ENCODE peak calls at places on chromosomes 7 and 10, in seven cellular contexts. P is GM13977, J is glutamatergic neuron, H is HT-29, I is germinal center, A is posterior cingulate gyrus, L is SJSA1. Q is an unnamed sample.

GRCh38 chr10:132329565-132330485 is 2.2 kb upstream of the LRRC27 start:
- DNase-seq in P (peak), I (peak), H (peak), A (no peak), L (peak), J (no peak), Q (no peak)

GRCh38 chr10:111989136-111990050 is 194.2 kb downstream of the GPAM start:
- DNase-seq in J (no peak), P (no peak), A (peak), H (no peak), L (no peak), I (no peak), Q (no peak)

GRCh38 chr7:16359201-16359600 is 62.1 kb downstream of the CRPPA start:
- DNase-seq in H (no peak), I (no peak), L (no peak), A (no peak), P (no peak), J (no peak), Q (no peak)

GRCh38 chr7:20199015-20199737 is 18.0 kb downstream of the MACC1 start:
- DNase-seq in L (no peak), H (peak), P (peak), I (peak), A (peak), J (no peak), Q (no peak)

GRCh38 chr7:106545275-106545674 is 115.7 kb downstream of the CCDC71L start:
- DNase-seq in L (no peak), I (no peak), J (no peak), A (no peak), P (no peak), H (no peak), Q (no peak)

GRCh38 chr7:129163875-129164544 is 19.5 kb downstream of the TSPAN33 start:
- DNase-seq in J (no peak), H (peak), L (peak), I (peak), A (no peak), P (peak), Q (no peak)

GRCh38 chr7:7642081-7642480 is 1.5 kb downstream of the UMAD1 start:
- DNase-seq in J (no peak), P (no peak), A (no peak), L (no peak), H (peak), I (no peak), Q (no peak)

GRCh38 chr10:117667831-117668230 is 125.3 kb downstream of the EMX2 start:
- DNase-seq in H (no peak), A (no peak), L (no peak), P (no peak), I (no peak), J (no peak), Q (no peak)

GRCh38 chr7:17530741-17531417 is 232.4 kb downstream of the AHR start:
- DNase-seq in P (peak), H (peak), L (no peak), J (no peak), A (no peak), I (peak), Q (no peak)

GRCh38 chr7:105677803-105678583 is 96.7 kb upstream of the EFCAB10 start:
- DNase-seq in H (no peak), L (no peak), J (no peak), P (peak), A (no peak), I (peak), Q (no peak)

GRCh38 chr10:101071266-101071884 is 9.6 kb downstream of the KAZALD1 start:
- DNase-seq in J (no peak), H (no peak), A (no peak), P (no peak), L (no peak), I (no peak), Q (peak)

GRCh38 chr10:77716943-77717735 is 79.5 kb upstream of the KCNMA1 start:
- DNase-seq in A (no peak), P (no peak), I (no peak), J (no peak), H (no peak), L (no peak), Q (no peak)

GRCh38 chr7:132581431-132581830 is 5.2 kb upstream of the PLXNA4 start:
- DNase-seq in J (no peak), I (no peak), A (no peak), P (no peak), L (no peak), H (no peak), Q (no peak)

GRCh38 chr10:117169480-117169879 is 27.8 kb upstream of the KCNK18 start:
- DNase-seq in H (no peak), A (no peak), L (no peak), I (no peak), J (no peak), P (no peak), Q (no peak)

GRCh38 chr7:22143496-22143895 is 197.8 kb upstream of the CDCA7L start:
- DNase-seq in P (no peak), A (no peak), L (peak), I (no peak), H (no peak), J (no peak), Q (no peak)